ENCODE peak calls at places on chromosome 7, in four cellular contexts. T is activated T-helper 1 cell treated with anti-CD3 and anti-CD28 coated beads, Interleukin-2, amount 50 U/mL, for 16 hours; A is smooth muscle cell of the brain vasculature; G is CD8-positive, alpha-beta memory T cell. S is an unnamed sample.
A peak's percentile ranks its signal among the peaks of the same experiment; 100 is the strongest.

GRCh38 chr7:108454674-108455523 is 1.3 kb downstream of the NRCAM start:
- DNase-seq in T (no peak), A (no peak), G (no peak), S (no peak)

GRCh38 chr7:97024209-97025129 is at the start of gene DLX5:
- DNase-seq in G (no peak), A (no peak), T (no peak), S (peak; percentile 75)

GRCh38 chr7:5284304-5285281 is 1.9 kb downstream of the SLC29A4 start:
- DNase-seq in A (no peak), T (no peak), G (no peak), S (peak; percentile 73)

GRCh38 chr7:150848111-150848510 is 4.2 kb upstream of the AOC1 start:
- DNase-seq in G (no peak), A (no peak), T (no peak), S (peak; percentile 32)

GRCh38 chr7:2157473-2158279 is 75.1 kb downstream of the MAD1L1 start:
- DNase-seq in T (no peak), A (peak; percentile 93), G (no peak), S (peak; percentile 81)

GRCh38 chr7:43585521-43585920 is 2.6 kb downstream of the STK17A start:
- DNase-seq in T (no peak), A (no peak), G (no peak), S (no peak)

GRCh38 chr7:137934941-137935848 is 66.7 kb downstream of the CREB3L2 start:
- DNase-seq in G (peak; percentile 14), A (no peak), T (no peak), S (no peak)

GRCh38 chr7:133714654-133715053 is 412.5 kb upstream of the LRGUK start:
- DNase-seq in G (no peak), A (no peak), T (no peak), S (no peak)

GRCh38 chr7:131924857-131925256 is 368.4 kb upstream of the PODXL start:
- DNase-seq in T (no peak), G (no peak), A (no peak), S (no peak)

GRCh38 chr7:5291301-5291700 is 8.6 kb downstream of the SLC29A4 start:
- DNase-seq in G (no peak), A (no peak), T (no peak), S (no peak)

GRCh38 chr7:55992346-55992745 is 28.0 kb downstream of the NIPSNAP2 start:
- DNase-seq in T (no peak), A (no peak), G (no peak), S (no peak)

GRCh38 chr7:85664341-85664740 is 477.5 kb upstream of the SEMA3D start:
- DNase-seq in T (no peak), G (no peak), A (no peak), S (no peak)

GRCh38 chr7:1675673-1676549 is 5.8 kb downstream of the ELFN1 start:
- DNase-seq in T (no peak), G (no peak), A (no peak), S (peak; percentile 52)